ENCODE peak calls at places on chromosomes 3 and 15, in six cellular contexts. B, L, P, O, Y and Q are unnamed samples.

GRCh38 chr3:56879453-56880224 is 77.9 kb upstream of the ARHGEF3 start:
- DNase-seq in B (peak; percentile 64), P (no peak), Y (no peak), L (no peak), O (no peak), Q (no peak)

GRCh38 chr3:52498134-52499054 is 3.3 kb downstream of the STAB1 start:
- DNase-seq in L (no peak), O (no peak), Y (no peak), B (peak; percentile 53), P (no peak), Q (no peak)

GRCh38 chr3:46998121-46998851 is 18.8 kb downstream of the NBEAL2 start:
- DNase-seq in P (peak; percentile 96), O (peak; percentile 93), B (peak; percentile 18), L (peak; percentile 65), Y (peak; percentile 33), Q (peak; percentile 44)

GRCh38 chr15:76339302-76340197 is 3.0 kb downstream of the ISL2 start:
- DNase-seq in O (peak; percentile 43), L (no peak), B (no peak), P (peak; percentile 71), Y (peak; percentile 68), Q (peak; percentile 57)

GRCh38 chr15:29871401-29871800 is 49.1 kb upstream of the TJP1 start:
- DNase-seq in L (no peak), P (no peak), Y (no peak), B (no peak), O (no peak), Q (no peak)

GRCh38 chr3:43769471-43770425 is 79.0 kb downstream of the ABHD5 start:
- DNase-seq in Y (peak; percentile 96), B (peak; percentile 91), P (peak; percentile 99), O (peak; percentile 99), L (peak; percentile 97), Q (peak; percentile 88)

GRCh38 chr3:146449076-146449475 is 20.3 kb downstream of the PLSCR2 start:
- DNase-seq in B (no peak), Y (no peak), O (no peak), P (no peak), L (no peak), Q (no peak)

GRCh38 chr3:129228891-129229585 is 20.4 kb upstream of the COPG1 start:
- DNase-seq in Y (peak; percentile 86), L (peak; percentile 76), O (peak; percentile 69), P (peak; percentile 62), B (peak; percentile 88), Q (no peak)

GRCh38 chr3:61078016-61078415 is 173.2 kb downstream of the FHIT start:
- DNase-seq in O (no peak), Y (no peak), B (no peak), L (no peak), P (no peak), Q (peak; percentile 8)

GRCh38 chr3:46098319-46098761 is 71.1 kb upstream of the XCR1 start:
- DNase-seq in Y (peak; percentile 86), B (peak; percentile 50), L (no peak), O (no peak), P (no peak), Q (no peak)

GRCh38 chr15:29480278-29480677 is 210.7 kb upstream of the NSMCE3 start:
- DNase-seq in O (no peak), L (no peak), B (no peak), Y (no peak), P (no peak), Q (no peak)

GRCh38 chr3:151923901-151924300 is 50.5 kb downstream of the SUCNR1 start:
- DNase-seq in L (no peak), Y (no peak), O (no peak), B (peak; percentile 63), P (no peak), Q (no peak)

GRCh38 chr3:45503904-45504651 is 90.5 kb upstream of the LIMD1 start:
- DNase-seq in P (no peak), L (no peak), Y (no peak), B (no peak), O (no peak), Q (no peak)

GRCh38 chr3:149879872-149880271 is 66.9 kb downstream of the RNF13 start:
- DNase-seq in Y (peak; percentile 79), L (peak; percentile 70), B (peak; percentile 68), P (peak; percentile 64), O (peak; percentile 55), Q (peak; percentile 27)

GRCh38 chr3:179100652-179101051 is 29.0 kb upstream of the ZMAT3 start:
- DNase-seq in L (no peak), Y (peak; percentile 28), B (peak; percentile 50), O (no peak), P (no peak), Q (no peak)

GRCh38 chr15:76204558-76204845 is 106.8 kb downstream of the ETFA start:
- DNase-seq in Y (no peak), B (no peak), O (no peak), L (no peak), P (no peak), Q (no peak)

GRCh38 chr15:40345867-40346578 is 4.8 kb upstream of the PHGR1 start:
- DNase-seq in Y (no peak), O (no peak), P (no peak), B (no peak), L (no peak), Q (no peak)

GRCh38 chr3:129026728-129027543 is 25.8 kb downstream of the EFCC1 start:
- DNase-seq in Y (peak; percentile 84), L (peak; percentile 89), O (peak; percentile 93), P (peak; percentile 81), B (peak; percentile 48), Q (peak; percentile 73)

GRCh38 chr15:51314391-51315337 is 23.7 kb downstream of the CYP19A1 start:
- DNase-seq in P (no peak), L (peak; percentile 21), Y (no peak), B (no peak), O (no peak), Q (no peak)
- H4K91ac ChIP-seq in P (no peak overlapping the region), L (peak overlapping the region; percentile 86), Y (no peak overlapping the region), B (no peak overlapping the region), O (no peak overlapping the region), Q (no peak overlapping the region)

GRCh38 chr3:176909044-176909443 is 288.2 kb downstream of the TBL1XR1 start:
- DNase-seq in B (no peak), O (no peak), P (no peak), L (no peak), Y (no peak), Q (no peak)

GRCh38 chr3:176905331-176905730 is 292.0 kb downstream of the TBL1XR1 start:
- DNase-seq in L (no peak), P (no peak), Y (no peak), B (no peak), O (no peak), Q (no peak)

DNA sequence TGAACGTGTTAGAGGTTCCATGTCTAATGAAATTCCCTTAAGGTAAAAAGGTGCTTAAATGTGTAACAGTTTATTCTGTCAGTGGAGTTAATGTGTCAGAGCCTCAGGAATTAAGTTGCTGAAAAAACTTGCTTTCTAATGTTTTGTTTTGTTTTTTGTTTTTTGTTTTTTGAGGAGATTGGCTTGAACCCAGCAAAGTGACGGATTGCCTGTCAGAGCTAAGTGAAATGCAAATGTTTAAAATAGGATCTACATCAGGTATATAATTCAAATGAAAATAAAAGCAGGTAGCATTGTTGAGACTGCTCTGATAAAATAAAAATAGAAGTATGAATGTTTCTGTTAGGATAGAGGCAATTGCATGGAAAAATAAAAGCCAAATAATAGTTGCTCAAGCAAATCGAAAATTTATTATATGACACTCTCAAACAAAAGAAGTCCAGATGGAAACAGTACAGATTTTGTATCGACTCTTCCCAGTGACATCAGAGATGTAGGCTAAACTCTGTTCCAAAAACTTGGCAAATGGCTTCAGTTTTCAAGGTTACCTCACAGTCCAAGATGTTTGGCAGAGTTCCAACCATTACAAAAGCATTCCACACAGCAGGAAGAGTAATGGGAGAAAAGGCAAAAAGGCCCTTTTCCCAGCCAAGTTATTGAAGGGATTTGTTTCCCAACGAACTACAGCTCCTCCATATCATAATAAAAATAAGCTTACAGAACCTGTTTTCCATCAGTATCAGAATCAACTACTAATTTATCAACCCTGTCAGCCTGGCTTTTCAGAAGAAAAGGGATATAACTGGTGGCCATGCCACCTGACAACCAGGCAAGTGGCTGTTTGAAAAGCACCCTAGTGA is 291.0 kb downstream of the TBL1XR1 start:
- DNase-seq in Y (peak; percentile 35), P (no peak), O (no peak), B (peak; percentile 90), L (peak; percentile 27), Q (no peak)
- H4K91ac ChIP-seq in Y (no peak overlapping the region), P (no peak overlapping the region), O (no peak overlapping the region), B (no peak overlapping the region), L (no peak overlapping the region), Q (no peak overlapping the region)

GRCh38 chr3:15731024-15731423 is 66.8 kb downstream of the ANKRD28 start:
- DNase-seq in B (no peak), P (no peak), L (no peak), O (no peak), Y (no peak), Q (no peak)
- H4K91ac ChIP-seq in B (no peak overlapping the region), P (no peak overlapping the region), L (no peak overlapping the region), O (no peak overlapping the region), Y (no peak overlapping the region), Q (no peak overlapping the region)

DNA sequence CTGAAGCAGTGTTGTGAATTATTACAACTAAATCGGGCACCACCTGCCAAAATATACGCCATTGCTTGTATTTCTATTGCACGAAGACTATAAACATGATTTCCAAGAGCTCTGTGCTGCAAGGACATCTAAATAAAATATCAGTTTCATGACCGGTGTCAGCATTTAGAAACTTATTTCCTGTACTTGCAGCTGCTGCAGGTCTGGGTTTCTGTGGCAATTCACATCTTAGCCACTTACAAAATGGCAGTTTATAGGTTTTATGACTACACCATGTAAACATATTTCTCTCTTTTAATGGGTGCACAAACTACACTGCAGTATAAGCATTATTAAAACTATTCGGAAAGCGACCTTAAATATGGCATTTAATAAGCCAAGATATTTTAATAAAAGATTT is 359.4 kb downstream of the VPS13C start:
- DNase-seq in L (no peak), Y (no peak), B (no peak), O (no peak), P (no peak), Q (no peak)
- H4K91ac ChIP-seq in L (no peak overlapping the region), Y (no peak overlapping the region), B (no peak overlapping the region), O (no peak overlapping the region), P (no peak overlapping the region), Q (no peak overlapping the region)

GRCh38 chr3:140223197-140223596 is 288.2 kb downstream of the CLSTN2 start:
- DNase-seq in L (no peak), B (no peak), P (no peak), O (no peak), Y (no peak), Q (no peak)
- H4K91ac ChIP-seq in L (no peak overlapping the region), B (no peak overlapping the region), P (no peak overlapping the region), O (no peak overlapping the region), Y (no peak overlapping the region), Q (no peak overlapping the region)

DNA sequence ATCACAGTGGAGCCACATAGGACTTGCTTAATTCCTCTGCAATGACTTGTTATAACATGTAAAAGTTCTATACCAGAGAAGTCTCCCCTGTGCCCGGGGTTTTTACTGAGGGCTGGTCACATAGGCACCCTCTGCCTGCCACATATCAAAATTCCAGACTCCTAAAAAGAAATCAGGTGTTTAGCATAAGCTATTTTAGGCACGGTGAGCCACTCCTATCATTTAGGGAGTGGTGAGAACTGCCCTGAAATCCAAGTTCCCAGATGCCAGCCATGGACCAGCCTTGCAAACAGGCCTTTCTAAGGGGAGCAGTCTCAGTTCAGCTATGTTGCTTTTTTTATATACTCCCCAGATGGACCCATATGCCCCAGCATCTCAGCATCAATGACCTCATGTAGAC is 130.3 kb downstream of the THSD4 start:
- DNase-seq in P (no peak), Y (no peak), L (no peak), B (no peak), O (no peak), Q (no peak)
- H4K91ac ChIP-seq in P (no peak overlapping the region), Y (no peak overlapping the region), L (no peak overlapping the region), B (no peak overlapping the region), O (no peak overlapping the region), Q (no peak overlapping the region)

GRCh38 chr15:59738676-59739075 is 49.6 kb upstream of the BNIP2 start:
- DNase-seq in L (no peak), B (no peak), O (no peak), P (no peak), Y (no peak), Q (no peak)
- H4K91ac ChIP-seq in L (no peak overlapping the region), B (no peak overlapping the region), O (no peak overlapping the region), P (no peak overlapping the region), Y (no peak overlapping the region), Q (no peak overlapping the region)